ENCODE peak calls at places on chromosomes 4 and X, in four cellular contexts. Y is fibroblast of lung; Z is CD8-positive, alpha-beta memory T cell; G is left ventricle myocardium inferior. P is an unnamed sample. For H3K36me3, the result is how much of the 10 kb centered on the place peaks cover.

GRCh38 chrX:866441-866990 is 235.9 kb downstream of the SHOX start:
- DNase-seq in Y (no peak), G (no peak), Z (no peak), P (peak)

GRCh38 chr4:170599894-170600293 is 510.1 kb upstream of the AADAT start:
- DNase-seq in Y (no peak), Z (no peak), G (no peak), P (no peak)

GRCh38 chr4:147049940-147050852 is 104.5 kb upstream of the TTC29 start:
- DNase-seq in Z (no peak), G (no peak), Y (peak), P (peak)

GRCh38 chr4:106270708-106271107 is 45.3 kb downstream of the TBCK start:
- DNase-seq in G (no peak), Z (no peak), Y (no peak), P (no peak)

GRCh38 chr4:5711479-5712184 is 631 bp downstream of the EVC start:
- DNase-seq in Y (peak), Z (no peak), G (peak), P (peak)

GRCh38 chrX:7120578-7121219 is 26.8 kb upstream of the STS start:
- DNase-seq in Y (peak), G (no peak), Z (no peak), P (peak)

GRCh38 chr4:101217353-101218031 is 129.8 kb downstream of the PPP3CA start:
- DNase-seq in G (no peak), Z (no peak), Y (peak), P (no peak)

GRCh38 chr4:171484681-171485080 is 328.5 kb upstream of the GALNTL6 start:
- DNase-seq in G (no peak), Z (no peak), Y (no peak), P (no peak)

GRCh38 chr4:86895692-86896488 is 3.7 kb upstream of the C4orf36 start:
- DNase-seq in G (no peak), Y (peak), Z (no peak), P (peak)

GRCh38 chr4:183182873-183183725 is 84.0 kb downstream of the WWC2 start:
- DNase-seq in Y (peak), Z (no peak), G (no peak), P (peak)

GRCh38 chr4:60934896-60935295 is 265.2 kb upstream of the ADGRL3 start:
- DNase-seq in Z (no peak), G (no peak), Y (no peak), P (no peak)

GRCh38 chr4:7806080-7806630 is 133.5 kb downstream of the AFAP1 start:
- DNase-seq in Z (no peak), G (peak), Y (peak), P (peak)

GRCh38 chrX:66018585-66019309 is 21.1 kb downstream of the VSIG4 start:
- DNase-seq in Z (no peak), G (no peak), Y (no peak), P (no peak)

GRCh38 chrX:107826286-107827136 is 845 bp downstream of the MID2 start:
- DNase-seq in Z (peak), Y (peak), G (peak), P (peak)

GRCh38 chr4:184255361-184255760 is 37.7 kb upstream of the ENPP6 start:
- DNase-seq in Z (no peak), Y (no peak), G (no peak), P (no peak)

GRCh38 chrX:103446665-103447302 is 70.4 kb downstream of the BEX3 start:
- DNase-seq in G (no peak), Z (no peak), Y (peak), P (no peak)

GRCh38 chr4:61605971-61606370 is 405.8 kb downstream of the ADGRL3 start:
- DNase-seq in G (no peak), Y (no peak), Z (no peak), P (no peak)

GRCh38 chr4:94728056-94728766 is 29.5 kb upstream of the BMPR1B start:
- DNase-seq in G (no peak), Y (no peak), Z (no peak), P (no peak)

GRCh38 chr4:158121203-158121586 is 51.6 kb downstream of the GASK1B start:
- DNase-seq in G (no peak), Z (no peak), Y (peak), P (peak)

GRCh38 chrX:120450163-120450562 is 18.9 kb downstream of the LAMP2 start:
- DNase-seq in Y (no peak), Z (no peak), G (no peak), P (no peak)

GRCh38 chr4:107164962-107165361 is 128.8 kb upstream of the DKK2 start:
- DNase-seq in G (no peak), Y (no peak), Z (no peak), P (no peak)

GRCh38 chrX:7552758-7553157 is 290.2 kb upstream of the VCX start:
- DNase-seq in Z (no peak), Y (no peak), G (no peak), P (no peak)

GRCh38 chrX:24398766-24399165 is 38.3 kb downstream of the SUPT20HL1 start:
- DNase-seq in Z (no peak), G (no peak), Y (no peak), P (peak)

DNA sequence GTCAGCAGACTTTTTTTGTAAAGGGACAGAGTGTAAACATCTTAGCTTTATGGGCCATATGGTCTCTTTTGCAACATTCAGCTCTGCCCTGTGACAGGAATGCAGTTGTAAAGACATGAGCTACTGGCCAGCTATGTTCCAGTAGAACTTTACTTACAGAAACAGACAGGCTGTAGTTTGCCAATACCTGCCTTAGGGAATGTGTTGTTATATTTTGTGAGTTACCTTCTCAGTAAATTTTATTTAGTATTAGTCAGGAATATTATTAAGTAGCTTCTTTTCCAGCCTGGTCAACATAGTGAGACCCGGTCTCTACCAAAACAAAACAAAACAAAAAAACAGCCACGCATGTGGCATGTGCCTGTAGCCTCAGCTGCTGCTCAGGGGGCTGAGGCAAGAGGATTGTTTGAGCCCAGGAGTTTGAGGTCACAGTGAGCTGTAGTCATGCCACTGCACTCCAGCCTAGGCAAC is 48.8 kb downstream of the HTT start:
- DNase-seq in Z (no peak), G (no peak), Y (no peak), P (peak)
- H3K36me3 ChIP-seq in Z (under half), G (half or more), Y (under half), P (half or more)

GRCh38 chr4:90127223-90127705 is at the start of gene CCSER1:
- DNase-seq in G (peak), Z (peak), Y (peak), P (peak)
- H3K4me3 ChIP-seq in G (peak), Z (no peak), Y (no peak), P (peak)

DNA sequence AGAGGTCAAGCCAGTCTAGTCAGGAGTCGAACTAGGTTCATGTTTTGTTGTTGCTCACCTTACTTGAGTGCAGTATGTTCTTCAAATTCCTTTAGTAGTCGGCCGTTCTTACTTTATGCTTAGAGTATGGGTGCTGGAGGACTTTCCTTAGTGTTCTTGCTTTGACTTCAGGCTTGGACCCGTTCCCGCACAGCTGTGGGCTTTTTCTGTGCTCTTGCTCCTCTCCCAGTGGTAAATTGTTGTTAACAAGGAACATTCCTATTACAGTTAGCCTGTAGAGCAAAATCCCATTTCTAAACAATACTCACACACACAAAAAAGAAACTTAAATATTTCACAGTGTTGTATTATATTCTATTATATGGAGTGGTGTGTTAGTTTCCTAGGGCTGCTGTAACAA is 113.5 kb downstream of the RAP1GDS1 start:
- DNase-seq in G (peak), Z (no peak), Y (peak), P (no peak)
- H3K36me3 ChIP-seq in G (under half), Z (under half), Y (under half), P (under half)

GRCh38 chrX:110087485-110088356 is 84.8 kb downstream of the TMEM164 start:
- DNase-seq in Y (peak), G (no peak), Z (no peak), P (peak)
- H3K4me3 ChIP-seq in Y (peak), G (no peak), Z (no peak), P (no peak)

DNA sequence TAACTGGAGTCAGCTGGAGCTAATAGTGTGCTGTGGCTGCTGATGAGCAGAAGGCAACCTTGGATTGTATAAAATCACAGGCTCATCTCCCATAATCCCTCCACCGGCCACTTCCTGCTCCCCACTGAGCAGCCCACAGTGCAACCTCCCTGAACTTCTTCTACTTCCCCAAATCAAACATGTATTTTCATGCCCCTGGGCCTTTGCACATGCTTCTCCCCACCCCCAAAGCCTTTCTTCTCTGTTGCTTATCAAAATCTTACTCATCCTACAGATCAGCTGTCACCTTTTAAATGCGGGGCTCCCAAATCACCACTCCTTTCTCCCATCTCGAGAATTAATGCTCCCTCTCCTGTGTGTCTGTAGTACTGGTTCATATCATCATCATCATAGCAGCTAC is 35.8 kb downstream of the RHOH start:
- DNase-seq in G (no peak), Z (no peak), Y (no peak), P (no peak)
- H3K36me3 ChIP-seq in G (under half), Z (under half), Y (under half), P (under half)

P was measured in SJCRH30.